ENCODE peak calls at places on chromosome 10, in seven cellular contexts. One of them, this sample, is unnamed.

GRCh38 chr10:18157909-18158308 is 17.7 kb downstream of the CACNB2 start:
- DNase-seq in GM23338: no peak
- DNase-seq in heart right ventricle: no peak
- DNase-seq in spleen: no peak
- DNase-seq in A549: no peak
- DNase-seq in ascending aorta: no peak
- DNase-seq in left ventricle myocardium inferior: no peak
- DNase-seq in this sample: no peak

GRCh38 chr10:131786756-131787605 is 113.8 kb upstream of the PPP2R2D start:
- DNase-seq in heart right ventricle: no peak
- DNase-seq in ascending aorta: no peak
- DNase-seq in spleen: no peak
- DNase-seq in left ventricle myocardium inferior: no peak
- DNase-seq in GM23338: peak; percentile 68
- DNase-seq in A549: peak; percentile 26
- DNase-seq in this sample: peak; percentile 32

GRCh38 chr10:10830316-10831061 is 187.2 kb upstream of the CELF2 start:
- DNase-seq in heart right ventricle: no peak
- DNase-seq in A549: no peak
- DNase-seq in GM23338: no peak
- DNase-seq in spleen: no peak
- DNase-seq in left ventricle myocardium inferior: no peak
- DNase-seq in ascending aorta: no peak
- DNase-seq in this sample: no peak

GRCh38 chr10:88819290-88819689 is 16.8 kb downstream of the LIPM start:
- DNase-seq in heart right ventricle: no peak
- DNase-seq in left ventricle myocardium inferior: no peak
- DNase-seq in A549: no peak
- DNase-seq in GM23338: no peak
- DNase-seq in ascending aorta: no peak
- DNase-seq in spleen: no peak
- DNase-seq in this sample: no peak

GRCh38 chr10:80530816-80531215 is 6.9 kb upstream of the SH2D4B start:
- DNase-seq in heart right ventricle: no peak
- DNase-seq in A549: no peak
- DNase-seq in spleen: peak; percentile 17
- DNase-seq in ascending aorta: no peak
- DNase-seq in left ventricle myocardium inferior: no peak
- DNase-seq in GM23338: no peak
- DNase-seq in this sample: no peak

GRCh38 chr10:86958109-86958830 is at the start of gene SNCG:
- DNase-seq in ascending aorta: no peak
- DNase-seq in left ventricle myocardium inferior: no peak
- DNase-seq in A549: no peak
- DNase-seq in spleen: peak; percentile 76
- DNase-seq in GM23338: no peak
- DNase-seq in heart right ventricle: peak; percentile 69
- DNase-seq in this sample: peak; percentile 76

GRCh38 chr10:72037811-72038210 is 50.5 kb downstream of the SPOCK2 start:
- DNase-seq in spleen: no peak
- DNase-seq in ascending aorta: no peak
- DNase-seq in GM23338: peak; percentile 46
- DNase-seq in A549: no peak
- DNase-seq in left ventricle myocardium inferior: no peak
- DNase-seq in heart right ventricle: no peak
- DNase-seq in this sample: no peak

GRCh38 chr10:21572578-21572977 is 38.5 kb downstream of the MLLT10 start:
- DNase-seq in left ventricle myocardium inferior: no peak
- DNase-seq in A549: no peak
- DNase-seq in ascending aorta: no peak
- DNase-seq in heart right ventricle: no peak
- DNase-seq in GM23338: no peak
- DNase-seq in spleen: no peak
- DNase-seq in this sample: peak; percentile 36

GRCh38 chr10:84375011-84375410 is 46.6 kb downstream of the CCSER2 start:
- DNase-seq in left ventricle myocardium inferior: no peak
- DNase-seq in A549: no peak
- DNase-seq in spleen: no peak
- DNase-seq in GM23338: peak; percentile 79
- DNase-seq in heart right ventricle: no peak
- DNase-seq in ascending aorta: no peak
- DNase-seq in this sample: no peak

GRCh38 chr10:109911903-109912302 is 11.4 kb downstream of the XPNPEP1 start:
- DNase-seq in heart right ventricle: no peak
- DNase-seq in GM23338: no peak
- DNase-seq in A549: no peak
- DNase-seq in ascending aorta: no peak
- DNase-seq in left ventricle myocardium inferior: no peak
- DNase-seq in spleen: no peak
- DNase-seq in this sample: no peak

GRCh38 chr10:119812684-119813083 is 60.0 kb downstream of the MCMBP start:
- DNase-seq in heart right ventricle: no peak
- DNase-seq in A549: no peak
- DNase-seq in GM23338: no peak
- DNase-seq in left ventricle myocardium inferior: no peak
- DNase-seq in spleen: no peak
- DNase-seq in ascending aorta: no peak
- DNase-seq in this sample: no peak

GRCh38 chr10:46556515-46557318 is at the start of gene GPRIN2:
- DNase-seq in A549: peak; percentile 28
- DNase-seq in GM23338: peak; percentile 93
- DNase-seq in heart right ventricle: no peak
- DNase-seq in left ventricle myocardium inferior: peak; percentile 20
- DNase-seq in spleen: peak; percentile 75
- DNase-seq in ascending aorta: no peak
- DNase-seq in this sample: peak; percentile 12

GRCh38 chr10:86481761-86482160 is 39.8 kb downstream of the WAPL start:
- DNase-seq in GM23338: no peak
- DNase-seq in heart right ventricle: no peak
- DNase-seq in spleen: no peak
- DNase-seq in left ventricle myocardium inferior: no peak
- DNase-seq in A549: no peak
- DNase-seq in ascending aorta: no peak
- DNase-seq in this sample: no peak

GRCh38 chr10:113553149-113553548 is 296 bp downstream of the HABP2 start:
- DNase-seq in ascending aorta: no peak
- DNase-seq in heart right ventricle: no peak
- DNase-seq in spleen: no peak
- DNase-seq in A549: no peak
- DNase-seq in left ventricle myocardium inferior: no peak
- DNase-seq in GM23338: no peak
- DNase-seq in this sample: no peak

GRCh38 chr10:110528224-110528997 is 30.7 kb downstream of the DUSP5 start:
- DNase-seq in heart right ventricle: no peak
- DNase-seq in ascending aorta: no peak
- DNase-seq in GM23338: no peak
- DNase-seq in spleen: no peak
- DNase-seq in left ventricle myocardium inferior: no peak
- DNase-seq in A549: no peak
- DNase-seq in this sample: no peak

GRCh38 chr10:28254290-28254985 is 48.4 kb downstream of the MPP7 start:
- DNase-seq in heart right ventricle: no peak
- DNase-seq in A549: no peak
- DNase-seq in GM23338: no peak
- DNase-seq in ascending aorta: no peak
- DNase-seq in left ventricle myocardium inferior: no peak
- DNase-seq in spleen: no peak
- DNase-seq in this sample: no peak

GRCh38 chr10:29620112-29620690 is 14.6 kb downstream of the SVIL start:
- DNase-seq in heart right ventricle: no peak
- DNase-seq in GM23338: no peak
- DNase-seq in A549: no peak
- DNase-seq in spleen: no peak
- DNase-seq in left ventricle myocardium inferior: no peak
- DNase-seq in ascending aorta: no peak
- DNase-seq in this sample: no peak

GRCh38 chr10:29619273-29619672 is 15.5 kb downstream of the SVIL start:
- DNase-seq in spleen: no peak
- DNase-seq in ascending aorta: no peak
- DNase-seq in A549: peak; percentile 15
- DNase-seq in GM23338: no peak
- DNase-seq in heart right ventricle: no peak
- DNase-seq in left ventricle myocardium inferior: no peak
- DNase-seq in this sample: no peak

GRCh38 chr10:29618341-29619171 is 16.2 kb downstream of the SVIL start:
- DNase-seq in spleen: no peak
- DNase-seq in left ventricle myocardium inferior: peak; percentile 40
- DNase-seq in ascending aorta: no peak
- DNase-seq in A549: no peak
- DNase-seq in heart right ventricle: no peak
- DNase-seq in GM23338: peak; percentile 18
- DNase-seq in this sample: no peak

GRCh38 chr10:29622382-29622885 is 12.3 kb downstream of the SVIL start:
- DNase-seq in left ventricle myocardium inferior: no peak
- DNase-seq in heart right ventricle: no peak
- DNase-seq in GM23338: no peak
- DNase-seq in A549: no peak
- DNase-seq in ascending aorta: no peak
- DNase-seq in spleen: no peak
- DNase-seq in this sample: no peak

DNA sequence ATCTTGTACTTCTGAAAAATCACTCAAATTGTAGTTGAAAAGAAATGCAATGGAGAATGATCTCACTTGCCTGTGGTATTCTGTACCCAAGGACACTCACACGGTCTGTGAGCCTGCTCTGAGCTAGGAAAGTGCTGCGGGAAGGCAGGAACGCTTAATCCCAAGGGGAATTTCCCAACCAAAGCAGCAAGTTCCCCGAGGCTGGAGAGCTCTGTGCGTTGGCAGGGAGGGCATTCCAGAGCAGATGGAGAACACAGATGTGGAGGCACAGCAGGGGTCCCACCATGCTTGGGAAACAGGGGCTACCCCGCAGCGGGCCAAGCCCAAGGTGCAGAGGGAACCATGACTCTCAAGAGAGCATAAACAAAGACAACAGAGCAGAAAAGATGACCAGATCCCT is 13.6 kb downstream of the SVIL start:
- DNase-seq in GM23338: peak; percentile 37
- DNase-seq in heart right ventricle: no peak
- DNase-seq in A549: no peak
- DNase-seq in left ventricle myocardium inferior: no peak
- DNase-seq in ascending aorta: peak; percentile 32
- DNase-seq in spleen: no peak
- DNase-seq in this sample: no peak
- H3K4me3 ChIP-seq in GM23338: no peak overlapping the region
- H3K4me3 ChIP-seq in heart right ventricle: no peak overlapping the region
- H3K4me3 ChIP-seq in A549: no peak overlapping the region
- H3K4me3 ChIP-seq in left ventricle myocardium inferior: no peak overlapping the region
- H3K4me3 ChIP-seq in ascending aorta: no peak overlapping the region
- H3K4me3 ChIP-seq in spleen: no peak overlapping the region
- H3K4me3 ChIP-seq in this sample: no peak overlapping the region

DNA sequence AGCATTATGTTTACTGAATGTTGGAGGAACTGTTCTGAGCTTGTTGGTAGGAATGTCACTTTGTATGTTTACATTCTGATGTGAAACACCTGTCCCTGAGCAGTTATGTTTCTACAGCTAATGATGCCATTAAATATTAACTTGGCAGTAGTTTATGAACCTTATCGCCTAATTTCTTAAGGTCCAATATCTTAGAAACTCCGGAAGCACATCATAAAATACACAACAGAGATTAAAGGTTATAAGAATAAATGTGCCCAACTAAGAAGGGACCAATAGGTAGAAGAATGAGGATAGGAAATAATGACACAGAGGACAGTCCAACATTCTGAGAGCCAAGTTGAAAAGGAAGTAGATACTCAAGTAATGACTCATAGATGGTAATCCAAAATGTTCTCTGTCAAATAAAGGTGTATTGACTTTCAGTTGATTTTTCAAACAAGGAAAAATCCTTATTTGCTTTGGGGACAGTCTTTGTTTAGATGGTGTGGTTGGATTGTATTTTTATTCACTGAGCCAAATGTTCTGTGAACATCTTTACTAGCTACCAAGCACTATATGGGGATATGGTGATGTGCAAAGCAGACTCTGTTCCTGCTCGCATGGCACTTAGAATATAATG is 31.9 kb downstream of the LCOR start:
- DNase-seq in A549: peak; percentile 52
- DNase-seq in ascending aorta: no peak
- DNase-seq in spleen: no peak
- DNase-seq in GM23338: no peak
- DNase-seq in heart right ventricle: no peak
- DNase-seq in left ventricle myocardium inferior: no peak
- DNase-seq in this sample: no peak
- H3K4me3 ChIP-seq in A549: no peak overlapping the region
- H3K4me3 ChIP-seq in ascending aorta: no peak overlapping the region
- H3K4me3 ChIP-seq in spleen: no peak overlapping the region
- H3K4me3 ChIP-seq in GM23338: no peak overlapping the region
- H3K4me3 ChIP-seq in heart right ventricle: no peak overlapping the region
- H3K4me3 ChIP-seq in left ventricle myocardium inferior: no peak overlapping the region
- H3K4me3 ChIP-seq in this sample: no peak overlapping the region

DNA sequence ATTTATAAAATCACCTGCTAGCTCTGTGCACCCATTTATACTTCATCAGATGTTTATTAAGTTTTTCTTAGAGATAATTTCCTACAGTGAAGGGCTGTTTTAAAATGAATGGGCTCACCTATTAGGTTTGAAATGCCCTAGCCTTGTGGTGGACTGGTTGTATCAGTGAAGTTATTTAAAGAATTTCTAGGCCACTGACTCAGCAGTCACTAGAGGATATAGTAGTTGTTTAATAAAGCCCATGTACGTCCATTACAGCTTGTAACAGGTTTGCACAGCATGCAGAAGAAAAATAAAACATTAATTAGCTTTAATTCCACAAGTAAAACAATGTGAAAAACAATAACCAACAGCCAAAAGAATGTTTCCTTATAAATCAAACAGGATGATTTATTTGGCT is 128.0 kb downstream of the RSU1 start:
- DNase-seq in GM23338: no peak
- DNase-seq in ascending aorta: no peak
- DNase-seq in left ventricle myocardium inferior: no peak
- DNase-seq in spleen: no peak
- DNase-seq in A549: no peak
- DNase-seq in heart right ventricle: no peak
- DNase-seq in this sample: no peak
- H3K4me3 ChIP-seq in GM23338: no peak overlapping the region
- H3K4me3 ChIP-seq in ascending aorta: no peak overlapping the region
- H3K4me3 ChIP-seq in left ventricle myocardium inferior: no peak overlapping the region
- H3K4me3 ChIP-seq in spleen: no peak overlapping the region
- H3K4me3 ChIP-seq in A549: no peak overlapping the region
- H3K4me3 ChIP-seq in heart right ventricle: no peak overlapping the region
- H3K4me3 ChIP-seq in this sample: no peak overlapping the region

DNA sequence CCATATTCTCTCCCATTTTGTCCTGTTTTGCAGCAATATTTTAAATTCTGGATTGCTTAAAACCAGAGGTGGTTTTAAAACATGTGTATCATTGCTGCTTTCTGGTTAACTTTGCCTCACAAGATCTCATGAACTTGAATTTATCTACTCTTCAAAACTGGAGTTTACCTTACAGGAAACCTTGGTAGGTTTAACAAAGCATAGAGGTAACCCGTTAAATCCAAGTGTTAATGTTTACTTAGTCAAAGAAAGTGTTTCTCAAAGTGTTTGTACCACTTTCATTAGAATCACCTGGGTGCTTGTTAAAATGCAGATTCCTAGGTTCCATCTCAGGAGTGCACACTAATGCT is 44.0 kb upstream of the VDAC2 start:
- DNase-seq in heart right ventricle: no peak
- DNase-seq in ascending aorta: no peak
- DNase-seq in GM23338: no peak
- DNase-seq in A549: no peak
- DNase-seq in spleen: no peak
- DNase-seq in left ventricle myocardium inferior: no peak
- DNase-seq in this sample: no peak
- H3K4me3 ChIP-seq in heart right ventricle: no peak overlapping the region
- H3K4me3 ChIP-seq in ascending aorta: no peak overlapping the region
- H3K4me3 ChIP-seq in GM23338: no peak overlapping the region
- H3K4me3 ChIP-seq in A549: no peak overlapping the region
- H3K4me3 ChIP-seq in spleen: no peak overlapping the region
- H3K4me3 ChIP-seq in left ventricle myocardium inferior: no peak overlapping the region
- H3K4me3 ChIP-seq in this sample: no peak overlapping the region